ENCODE peak calls at places on chromosomes 5 and 9, in eight cellular contexts. One of them, this sample, is unnamed.

GRCh38 chr9:13845460-13845859 is 468.5 kb downstream of the NFIB start:
- DNase-seq in kidney glomerular epithelial cell: no peak
- DNase-seq in mucosa of descending colon: no peak
- DNase-seq in NCI-H1105 treated with DMSO at 0.1 percent for 48 hours: no peak
- DNase-seq in left colon: no peak
- DNase-seq in PC-9: no peak
- DNase-seq in NCI-H2107: no peak
- DNase-seq in AG20443: no peak
- DNase-seq in this sample: peak

GRCh38 chr5:172091956-172092732 is 85.7 kb upstream of the FBXW11 start:
- DNase-seq in kidney glomerular epithelial cell: no peak
- DNase-seq in mucosa of descending colon: no peak
- DNase-seq in NCI-H1105 treated with DMSO at 0.1 percent for 48 hours: no peak
- DNase-seq in left colon: no peak
- DNase-seq in PC-9: no peak
- DNase-seq in NCI-H2107: no peak
- DNase-seq in AG20443: no peak
- DNase-seq in this sample: no peak

GRCh38 chr9:107389617-107390071 is 99.9 kb downstream of the KLF4 start:
- DNase-seq in kidney glomerular epithelial cell: no peak
- DNase-seq in mucosa of descending colon: no peak
- DNase-seq in NCI-H1105 treated with DMSO at 0.1 percent for 48 hours: no peak
- DNase-seq in left colon: peak
- DNase-seq in PC-9: peak
- DNase-seq in NCI-H2107: no peak
- DNase-seq in AG20443: peak
- DNase-seq in this sample: peak

GRCh38 chr5:55773057-55773456 is 35.2 kb downstream of the DDX4 start:
- DNase-seq in kidney glomerular epithelial cell: no peak
- DNase-seq in mucosa of descending colon: no peak
- DNase-seq in NCI-H1105 treated with DMSO at 0.1 percent for 48 hours: no peak
- DNase-seq in left colon: no peak
- DNase-seq in PC-9: no peak
- DNase-seq in NCI-H2107: no peak
- DNase-seq in AG20443: no peak
- DNase-seq in this sample: no peak

GRCh38 chr9:89080193-89080592 is 88.9 kb downstream of the S1PR3 start:
- DNase-seq in kidney glomerular epithelial cell: no peak
- DNase-seq in mucosa of descending colon: no peak
- DNase-seq in NCI-H1105 treated with DMSO at 0.1 percent for 48 hours: no peak
- DNase-seq in left colon: peak
- DNase-seq in PC-9: no peak
- DNase-seq in NCI-H2107: no peak
- DNase-seq in AG20443: peak
- DNase-seq in this sample: peak

GRCh38 chr9:133238851-133239532 is 29.9 kb upstream of the OBP2B start:
- DNase-seq in kidney glomerular epithelial cell: peak
- DNase-seq in mucosa of descending colon: peak
- DNase-seq in NCI-H1105 treated with DMSO at 0.1 percent for 48 hours: no peak
- DNase-seq in left colon: peak
- DNase-seq in PC-9: peak
- DNase-seq in NCI-H2107: no peak
- DNase-seq in AG20443: peak
- DNase-seq in this sample: no peak

GRCh38 chr9:89872913-89873707 is 268.3 kb downstream of the GADD45G start:
- DNase-seq in kidney glomerular epithelial cell: no peak
- DNase-seq in mucosa of descending colon: no peak
- DNase-seq in NCI-H1105 treated with DMSO at 0.1 percent for 48 hours: no peak
- DNase-seq in left colon: no peak
- DNase-seq in PC-9: no peak
- DNase-seq in NCI-H2107: no peak
- DNase-seq in AG20443: no peak
- DNase-seq in this sample: no peak

GRCh38 chr5:82406200-82406773 is 128.1 kb upstream of the RPS23 start:
- DNase-seq in kidney glomerular epithelial cell: peak
- DNase-seq in mucosa of descending colon: no peak
- DNase-seq in NCI-H1105 treated with DMSO at 0.1 percent for 48 hours: no peak
- DNase-seq in left colon: no peak
- DNase-seq in PC-9: peak
- DNase-seq in NCI-H2107: no peak
- DNase-seq in AG20443: no peak
- DNase-seq in this sample: peak

GRCh38 chr9:88829276-88829675 is 162.0 kb upstream of the S1PR3 start:
- DNase-seq in kidney glomerular epithelial cell: peak
- DNase-seq in mucosa of descending colon: no peak
- DNase-seq in NCI-H1105 treated with DMSO at 0.1 percent for 48 hours: no peak
- DNase-seq in left colon: no peak
- DNase-seq in PC-9: no peak
- DNase-seq in NCI-H2107: no peak
- DNase-seq in AG20443: no peak
- DNase-seq in this sample: no peak

GRCh38 chr9:35014517-35014916 is 25.0 kb downstream of the DNAJB5 start:
- DNase-seq in kidney glomerular epithelial cell: no peak
- DNase-seq in mucosa of descending colon: no peak
- DNase-seq in NCI-H1105 treated with DMSO at 0.1 percent for 48 hours: no peak
- DNase-seq in left colon: no peak
- DNase-seq in PC-9: no peak
- DNase-seq in NCI-H2107: no peak
- DNase-seq in AG20443: no peak
- DNase-seq in this sample: no peak

GRCh38 chr9:36119476-36119875 is 17.1 kb upstream of the GLIPR2 start:
- DNase-seq in kidney glomerular epithelial cell: no peak
- DNase-seq in mucosa of descending colon: no peak
- DNase-seq in NCI-H1105 treated with DMSO at 0.1 percent for 48 hours: no peak
- DNase-seq in left colon: no peak
- DNase-seq in PC-9: no peak
- DNase-seq in NCI-H2107: no peak
- DNase-seq in AG20443: no peak
- DNase-seq in this sample: no peak

GRCh38 chr5:150410524-150411244 is 2.0 kb downstream of the CD74 start:
- DNase-seq in kidney glomerular epithelial cell: peak
- DNase-seq in mucosa of descending colon: no peak
- DNase-seq in NCI-H1105 treated with DMSO at 0.1 percent for 48 hours: peak
- DNase-seq in left colon: peak
- DNase-seq in PC-9: peak
- DNase-seq in NCI-H2107: peak
- DNase-seq in AG20443: peak
- DNase-seq in this sample: peak

GRCh38 chr9:93645921-93646639 is 69.7 kb downstream of the PHF2 start:
- DNase-seq in kidney glomerular epithelial cell: no peak
- DNase-seq in mucosa of descending colon: peak
- DNase-seq in NCI-H1105 treated with DMSO at 0.1 percent for 48 hours: no peak
- DNase-seq in left colon: no peak
- DNase-seq in PC-9: no peak
- DNase-seq in NCI-H2107: no peak
- DNase-seq in AG20443: no peak
- DNase-seq in this sample: no peak

This sample was measured in fibroblast of the aortic adventitia.